ENCODE peak calls at places on chromosomes 4 and X, in five cellular contexts. Q, H, U, X and A are unnamed samples.

GRCh38 chr4:76666940-76667532 is 230.9 kb downstream of the SOWAHB start:
- DNase-seq in Q (no peak), H (no peak), X (peak; percentile 6), U (peak; percentile 69), A (no peak)

GRCh38 chr4:47528651-47529050 is 43.6 kb downstream of the ATP10D start:
- DNase-seq in H (no peak), U (no peak), X (peak; percentile 80), Q (no peak), A (no peak)

GRCh38 chrX:9240956-9241355 is 207.0 kb upstream of the FAM9B start:
- DNase-seq in Q (no peak), U (no peak), H (no peak), X (no peak), A (no peak)

GRCh38 chr4:98170035-98170434 is 26.8 kb upstream of the STPG2 start:
- DNase-seq in H (no peak), Q (no peak), U (no peak), X (no peak), A (no peak)

GRCh38 chrX:66638591-66639500 is at the start of gene EDA2R:
- DNase-seq in U (peak; percentile 71), X (peak; percentile 82), Q (peak; percentile 66), H (peak; percentile 80), A (peak; percentile 64)

GRCh38 chr4:22190855-22191254 is 242.3 kb upstream of the KCNIP4 start:
- DNase-seq in H (no peak), X (peak; percentile 83), U (no peak), Q (no peak), A (peak; percentile 7)

GRCh38 chr4:142708231-142708630 is 137.9 kb downstream of the INPP4B start:
- DNase-seq in H (peak; percentile 63), Q (no peak), X (no peak), U (no peak), A (no peak)

GRCh38 chrX:45774961-45775360 is 574.3 kb upstream of the DIPK2B start:
- DNase-seq in H (no peak), U (no peak), Q (no peak), X (peak; percentile 88), A (no peak)

GRCh38 chrX:110045988-110046387 is 43.1 kb downstream of the TMEM164 start:
- DNase-seq in X (no peak), H (peak; percentile 30), Q (no peak), U (no peak), A (peak; percentile 28)

GRCh38 chrX:103691059-103691458 is 4.6 kb upstream of the MORF4L2 start:
- DNase-seq in Q (no peak), X (no peak), H (no peak), U (no peak), A (no peak)

GRCh38 chr4:77209936-77210335 is 52.9 kb downstream of the CCNG2 start:
- DNase-seq in Q (no peak), U (no peak), X (no peak), H (no peak), A (no peak)

GRCh38 chr4:65668201-65669007 is 1.9 kb downstream of the EPHA5 start:
- DNase-seq in Q (peak; percentile 8), X (peak; percentile 33), H (peak; percentile 44), U (no peak), A (peak; percentile 36)

GRCh38 chrX:134599173-134599914 is 58.9 kb downstream of the PLAC1 start:
- DNase-seq in H (no peak), X (peak; percentile 76), Q (no peak), U (no peak), A (no peak)

GRCh38 chr4:182827166-182827565 is 90.0 kb downstream of the DCTD start:
- DNase-seq in H (no peak), U (no peak), X (no peak), Q (no peak), A (no peak)

GRCh38 chr4:7842384-7843279 is 97.0 kb downstream of the AFAP1 start:
- DNase-seq in X (peak; percentile 96), U (no peak), H (no peak), Q (no peak), A (peak; percentile 65)

GRCh38 chr4:7843831-7844230 is 95.8 kb downstream of the AFAP1 start:
- DNase-seq in Q (no peak), U (no peak), H (no peak), X (no peak), A (no peak)

GRCh38 chr4:7845493-7846124 is 94.1 kb downstream of the AFAP1 start:
- DNase-seq in H (peak; percentile 45), Q (no peak), U (no peak), X (no peak), A (no peak)

GRCh38 chr4:7847206-7847605 is 92.5 kb downstream of the AFAP1 start:
- DNase-seq in H (no peak), U (no peak), X (no peak), Q (no peak), A (no peak)

DNA sequence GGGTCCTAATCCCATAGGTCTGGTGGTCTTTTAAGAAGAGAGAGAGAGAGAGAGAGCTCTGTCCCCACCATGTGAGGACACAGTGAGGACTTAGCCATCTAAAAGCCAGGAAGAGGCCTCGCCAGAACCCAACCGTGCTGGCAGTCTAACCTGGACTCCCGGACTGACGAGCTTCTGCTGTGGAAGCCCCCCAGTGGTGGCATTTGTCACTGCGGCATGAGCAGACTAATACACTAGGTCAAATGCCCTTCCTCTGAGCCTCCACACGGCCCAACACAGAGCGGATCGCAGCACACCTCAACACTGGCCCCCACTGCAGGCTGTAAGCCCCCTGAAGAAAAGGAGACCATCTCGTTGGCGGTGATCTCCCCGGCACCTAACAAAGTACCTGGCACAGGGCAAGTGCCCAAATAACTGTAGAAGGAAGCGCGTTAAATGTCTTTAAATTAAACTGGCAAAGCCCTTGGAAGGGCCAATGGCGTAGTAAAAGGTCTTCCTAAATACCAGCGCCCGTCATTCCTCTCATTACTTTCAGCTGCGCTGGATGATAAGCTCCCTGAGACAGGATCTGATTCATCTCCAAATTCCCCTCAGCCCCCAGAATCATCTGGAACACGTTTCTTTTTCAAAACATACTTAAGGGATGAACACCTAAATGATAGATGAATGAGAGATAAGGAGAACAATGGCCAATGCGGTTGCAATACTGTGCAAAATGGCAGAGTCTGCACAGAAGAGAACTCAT is 95.2 kb downstream of the AFAP1 start:
- DNase-seq in H (peak; percentile 92), X (peak; percentile 91), U (peak; percentile 44), Q (peak; percentile 73), A (peak; percentile 77)
- TF ChIP-seq EZH2phosphoT487 in H (no peak), X (no peak), U (no peak), Q (no peak), A (no peak)

DNA sequence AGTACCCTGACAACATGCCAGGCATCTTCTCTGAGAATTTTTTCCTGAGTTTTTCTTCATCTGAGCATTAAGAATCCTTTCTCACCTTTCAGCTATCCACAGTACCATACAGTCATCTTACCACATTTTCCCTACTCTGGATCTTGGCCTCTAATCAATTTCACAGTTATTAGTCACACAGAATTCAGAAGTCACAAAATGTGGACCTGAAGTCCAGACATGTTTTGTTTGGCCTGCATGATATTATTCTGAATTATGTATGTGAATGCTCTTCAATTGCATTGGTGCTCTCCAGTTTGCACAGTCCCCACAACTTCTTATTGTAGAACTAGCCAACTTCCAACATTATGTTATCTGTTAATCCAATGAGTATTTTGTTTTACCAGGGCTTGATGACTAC is 102.3 kb upstream of the GRIA3 start:
- DNase-seq in H (no peak), X (peak; percentile 61), U (no peak), Q (no peak), A (no peak)
- TF ChIP-seq EZH2phosphoT487 in H (no peak), X (no peak), U (no peak), Q (no peak), A (no peak)

GRCh38 chr4:99832854-99833253 is 16.2 kb downstream of the DAPP1 start:
- DNase-seq in U (no peak), X (no peak), Q (no peak), H (no peak), A (no peak)

GRCh38 chr4:99833766-99834165 is 17.1 kb downstream of the DAPP1 start:
- DNase-seq in Q (no peak), H (no peak), U (no peak), X (no peak), A (no peak)

GRCh38 chr4:99835942-99836341 is 19.3 kb downstream of the DAPP1 start:
- DNase-seq in U (no peak), H (no peak), Q (no peak), X (no peak), A (no peak)

GRCh38 chr4:99832313-99832712 is 15.7 kb downstream of the DAPP1 start:
- DNase-seq in U (no peak), Q (no peak), X (no peak), H (peak; percentile 26), A (peak; percentile 33)

GRCh38 chr4:99834569-99834968 is 17.9 kb downstream of the DAPP1 start:
- DNase-seq in H (no peak), U (no peak), X (no peak), Q (no peak), A (no peak)
- TF ChIP-seq EZH2phosphoT487 in H (no peak), U (no peak), X (no peak), Q (no peak), A (no peak)

DNA sequence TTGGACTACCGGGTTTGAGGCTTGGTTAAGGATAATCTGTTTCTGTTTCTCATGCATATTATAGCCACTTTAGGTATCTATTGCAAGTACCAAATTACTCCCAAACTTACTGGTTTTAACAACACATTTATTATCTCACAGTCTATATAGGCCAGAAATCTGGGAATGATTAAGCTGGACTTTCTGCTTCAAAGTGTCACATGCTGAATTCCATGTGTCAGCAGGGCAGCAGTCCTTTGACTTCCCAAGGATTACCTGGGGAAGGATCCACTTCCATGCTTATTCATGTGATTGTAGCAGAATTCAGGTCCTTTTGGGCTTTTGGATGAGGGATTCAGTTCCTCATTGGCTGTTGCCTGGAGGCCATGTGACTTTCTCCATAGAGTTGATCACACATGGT is 349.0 kb upstream of the TRAM1L1 start:
- DNase-seq in U (no peak), X (no peak), Q (no peak), H (no peak), A (no peak)
- TF ChIP-seq EZH2phosphoT487 in U (no peak), X (no peak), Q (no peak), H (no peak), A (no peak)

DNA sequence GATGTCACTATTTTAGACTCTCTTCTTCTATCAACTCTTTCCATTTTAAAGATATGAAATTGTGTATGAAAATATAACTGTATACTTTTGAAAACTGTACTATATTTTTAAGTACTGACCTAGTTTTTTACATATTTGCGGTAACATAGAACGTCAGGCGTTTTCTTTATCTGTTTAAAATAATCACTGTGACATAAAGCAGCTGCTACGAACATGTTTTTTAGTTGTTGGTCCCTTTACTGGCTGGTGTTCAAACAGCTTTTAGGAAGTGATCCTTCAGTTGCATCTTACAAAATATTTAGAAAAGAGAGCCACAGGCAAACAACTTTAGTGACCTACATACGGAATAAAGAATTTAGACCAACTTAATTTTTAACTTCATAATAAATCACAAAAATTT is 73.1 kb downstream of the METTL14 start:
- DNase-seq in Q (no peak), X (no peak), U (no peak), H (no peak), A (no peak)
- TF ChIP-seq EZH2phosphoT487 in Q (no peak), X (no peak), U (no peak), H (no peak), A (no peak)

GRCh38 chr4:173111031-173111430 is 57.6 kb upstream of the GALNT7 start:
- DNase-seq in U (no peak), X (no peak), Q (no peak), H (no peak), A (no peak)
- TF ChIP-seq EZH2phosphoT487 in U (no peak), X (no peak), Q (no peak), H (no peak), A (no peak)

DNA sequence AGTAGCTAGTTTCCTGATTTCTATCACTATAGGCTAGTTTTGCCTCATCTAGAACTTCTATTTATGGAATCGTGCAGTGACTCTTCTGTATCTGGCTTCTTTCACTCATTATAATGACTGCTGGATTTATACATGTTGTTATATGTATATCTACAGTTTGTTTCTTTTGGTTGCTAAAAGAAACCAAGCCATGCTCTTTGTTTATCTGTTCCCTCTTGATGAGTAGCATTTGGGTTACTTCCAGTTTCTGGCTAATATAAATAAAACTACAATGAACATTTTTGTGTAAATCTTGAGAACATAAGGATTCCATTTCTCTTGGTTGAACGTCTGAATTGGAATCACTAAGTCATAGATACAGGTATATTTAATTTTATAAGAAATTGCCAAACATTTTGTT is 73.9 kb downstream of the ARHGAP24 start:
- DNase-seq in X (no peak), U (no peak), H (no peak), Q (no peak), A (no peak)
- TF ChIP-seq EZH2phosphoT487 in X (no peak), U (no peak), H (no peak), Q (no peak), A (no peak)